ENCODE peak calls at places on chromosomes 4 and X, in six cellular contexts. I is A549, Z is IMR-90, V is GM12892, R is prostate gland, K is transverse colon. E is an unnamed sample.

GRCh38 chrX:153551135-153551534 is 33.7 kb downstream of the ATP2B3 start:
- DNase-seq in R (no peak), V (no peak), I (no peak), K (no peak), Z (peak; percentile 17), E (no peak)

GRCh38 chr4:14566518-14566917 is 435.8 kb upstream of the CPEB2 start:
- DNase-seq in R (no peak), K (no peak), I (no peak), V (no peak), Z (peak; percentile 0), E (no peak)

GRCh38 chrX:80808160-80808735 is 1.4 kb downstream of the BRWD3 start:
- DNase-seq in Z (peak; percentile 67), K (peak; percentile 84), R (peak; percentile 81), I (peak; percentile 15), V (peak; percentile 46), E (peak; percentile 43)

GRCh38 chr4:62740296-62740695 is 1540.2 kb downstream of the ADGRL3 start:
- DNase-seq in Z (no peak), K (no peak), R (no peak), V (no peak), I (no peak), E (no peak)

GRCh38 chrX:53251307-53251706 is 26.3 kb upstream of the KDM5C start:
- DNase-seq in K (no peak), Z (peak; percentile 55), V (no peak), R (no peak), I (no peak), E (no peak)

GRCh38 chr4:184288451-184289178 is 70.9 kb upstream of the ENPP6 start:
- DNase-seq in I (no peak), R (peak; percentile 6), V (no peak), Z (no peak), K (peak; percentile 48), E (no peak)

GRCh38 chr4:89152972-89153371 is 41.6 kb downstream of the TIGD2 start:
- DNase-seq in Z (no peak), K (no peak), I (no peak), V (no peak), R (no peak), E (peak; percentile 9)

GRCh38 chr4:125368161-125368560 is 53.4 kb downstream of the FAT4 start:
- DNase-seq in R (no peak), K (no peak), Z (peak; percentile 70), I (no peak), V (no peak), E (no peak)

GRCh38 chrX:13123247-13123856 is 78.9 kb upstream of the FAM9C start:
- DNase-seq in I (no peak), K (no peak), Z (no peak), R (no peak), V (no peak), E (no peak)

GRCh38 chrX:13121020-13121419 is 76.6 kb upstream of the FAM9C start:
- DNase-seq in Z (no peak), I (no peak), K (no peak), R (no peak), V (no peak), E (no peak)

GRCh38 chrX:13123857-13124345 is 79.5 kb upstream of the FAM9C start:
- DNase-seq in Z (peak; percentile 85), R (no peak), I (no peak), V (no peak), K (no peak), E (no peak)

GRCh38 chrX:13119386-13119785 is 75.0 kb upstream of the FAM9C start:
- DNase-seq in R (no peak), V (no peak), I (no peak), K (no peak), Z (peak; percentile 56), E (no peak)

DNA sequence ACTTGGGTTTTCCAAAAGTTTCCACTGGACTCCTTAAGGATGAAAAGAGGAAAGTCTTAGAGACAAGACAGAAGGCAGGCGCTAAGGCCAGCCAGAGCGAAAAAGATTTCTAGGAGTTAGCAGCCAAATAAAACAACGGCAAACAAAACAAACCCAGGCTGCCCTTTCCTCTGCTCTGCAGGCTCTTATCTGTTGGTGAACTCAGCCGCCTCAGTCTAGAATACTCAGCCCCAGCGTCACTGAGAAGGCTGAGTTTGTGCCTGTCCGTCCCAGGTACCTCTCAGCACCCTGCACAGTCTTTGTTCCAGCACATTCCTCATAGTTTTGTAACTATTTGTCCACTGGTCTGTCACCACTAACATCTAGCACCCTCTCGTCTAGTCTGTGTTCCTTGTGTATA is 75.6 kb upstream of the FAM9C start:
- DNase-seq in V (no peak), Z (peak; percentile 53), I (no peak), R (peak; percentile 6), K (peak; percentile 30), E (no peak)
- TF ChIP-seq POLR2A in V (no peak), Z (no peak), I (no peak), R (no peak), K (no peak), E (no peak)

DNA sequence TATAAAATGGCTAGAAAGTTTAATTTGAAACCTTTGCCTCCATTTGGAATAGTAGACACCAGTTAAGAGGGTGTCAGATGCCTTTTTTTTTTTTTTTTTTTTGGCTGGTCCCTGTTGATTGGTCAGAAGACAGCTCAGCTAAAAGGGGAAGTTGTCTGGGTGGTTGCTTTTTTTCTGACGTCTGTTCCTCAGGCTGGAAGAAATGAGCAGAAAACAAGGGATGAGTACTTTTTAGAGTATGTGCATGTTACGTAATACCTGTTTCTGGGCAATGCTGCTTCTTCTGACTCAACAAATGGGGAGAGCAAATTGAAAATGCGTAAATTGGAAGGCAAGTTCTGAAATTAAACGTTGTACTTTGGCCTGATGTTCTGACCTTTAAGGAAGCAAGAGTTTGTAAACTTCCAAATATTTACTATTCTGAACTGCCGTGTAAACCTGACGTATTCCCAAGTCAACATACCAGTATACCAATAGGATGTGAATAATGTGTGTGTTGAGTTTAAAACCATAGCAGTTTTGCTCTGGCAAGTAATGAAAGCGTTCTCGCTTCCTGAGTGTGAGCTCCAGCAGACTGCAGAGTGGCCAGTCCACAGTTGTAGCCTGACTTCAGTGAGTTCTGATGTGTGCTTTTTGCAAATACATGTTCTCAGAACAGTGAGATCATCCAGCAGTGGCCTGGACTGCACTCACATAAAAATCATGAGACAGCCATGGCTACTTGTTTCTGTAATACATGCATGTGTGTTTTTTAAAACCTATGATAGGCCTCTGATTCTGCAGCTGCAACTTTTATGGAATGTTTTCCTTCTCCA is 1.7 kb downstream of the SAT1 start:
- DNase-seq in Z (peak; percentile 88), R (no peak), K (no peak), I (no peak), V (no peak), E (no peak)
- TF ChIP-seq POLR2A in Z (peak; percentile 45), R (no peak), K (peak; percentile 13), I (no peak), V (no peak), E (no peak)

DNA sequence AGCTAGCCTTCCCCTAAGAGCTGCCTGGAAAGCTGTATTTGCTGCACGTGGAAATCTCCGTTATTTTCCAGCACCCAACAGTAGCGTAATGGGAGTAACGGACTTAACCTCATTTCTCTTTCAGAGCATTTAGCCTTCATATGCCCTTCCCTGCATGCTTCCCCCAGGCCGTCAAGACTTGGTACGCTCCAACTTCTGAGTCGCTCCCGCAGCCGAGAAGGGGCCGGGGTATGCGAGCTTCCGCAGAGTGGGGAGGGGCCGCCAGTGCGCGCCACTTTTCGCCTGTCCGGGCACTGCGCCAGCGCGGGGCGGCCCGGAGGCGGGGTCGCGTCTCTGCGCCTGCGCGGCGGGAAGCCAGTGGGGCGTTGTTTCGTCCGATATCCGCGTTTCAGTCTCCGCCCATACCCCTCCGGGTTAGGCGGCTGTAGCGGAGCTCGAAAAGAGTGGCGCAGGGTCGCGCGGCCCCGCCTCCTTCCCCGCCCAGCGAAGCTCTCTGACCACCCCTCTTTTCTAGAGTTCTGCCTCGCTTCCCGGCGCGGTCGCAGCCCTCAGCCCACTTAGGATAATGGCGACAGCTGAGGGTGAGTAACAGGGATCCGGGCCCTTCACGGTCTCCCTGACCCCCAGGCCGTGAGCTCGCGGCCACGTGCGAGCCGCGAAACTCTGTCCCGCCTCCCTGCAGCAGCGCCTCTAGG is at the start of gene PAICS:
- DNase-seq in V (peak; percentile 66), R (peak; percentile 91), Z (peak; percentile 92), I (peak; percentile 68), K (peak; percentile 95), E (peak; percentile 53)
- TF ChIP-seq POLR2A in V (peak; percentile 80), R (peak; percentile 41), Z (peak; percentile 82), I (peak; percentile 68), K (peak; percentile 64), E (peak; percentile 70)

GRCh38 chrX:66931713-66932112 is 292.8 kb upstream of the EDA2R start:
- DNase-seq in I (no peak), V (no peak), Z (no peak), K (no peak), R (no peak), E (no peak)
- TF ChIP-seq POLR2A in I (no peak), V (no peak), Z (no peak), K (no peak), R (no peak), E (no peak)

DNA sequence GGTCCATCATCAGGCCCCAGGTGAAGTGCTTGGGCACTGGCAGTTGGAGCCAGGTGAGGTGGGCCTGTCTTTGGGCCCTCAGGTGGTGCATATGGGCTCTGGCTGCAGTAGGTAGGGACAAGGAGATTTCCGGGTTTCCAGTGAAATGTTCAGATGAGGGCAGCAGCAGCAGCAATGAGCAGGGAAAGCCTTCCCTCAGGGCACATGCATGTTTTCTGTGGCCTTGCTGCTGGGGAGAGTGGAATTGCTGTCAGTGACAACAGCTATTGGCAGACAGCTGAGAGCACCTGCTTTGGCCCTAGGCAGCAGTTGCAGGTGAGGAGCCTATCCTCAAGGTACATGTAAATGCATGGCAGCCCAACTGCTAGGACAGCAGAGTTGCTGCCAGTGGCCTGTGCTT is 58.9 kb upstream of the QRFPR start:
- DNase-seq in Z (no peak), I (no peak), R (no peak), K (no peak), V (no peak), E (no peak)
- TF ChIP-seq POLR2A in Z (no peak), I (no peak), R (no peak), K (no peak), V (no peak), E (no peak)

DNA sequence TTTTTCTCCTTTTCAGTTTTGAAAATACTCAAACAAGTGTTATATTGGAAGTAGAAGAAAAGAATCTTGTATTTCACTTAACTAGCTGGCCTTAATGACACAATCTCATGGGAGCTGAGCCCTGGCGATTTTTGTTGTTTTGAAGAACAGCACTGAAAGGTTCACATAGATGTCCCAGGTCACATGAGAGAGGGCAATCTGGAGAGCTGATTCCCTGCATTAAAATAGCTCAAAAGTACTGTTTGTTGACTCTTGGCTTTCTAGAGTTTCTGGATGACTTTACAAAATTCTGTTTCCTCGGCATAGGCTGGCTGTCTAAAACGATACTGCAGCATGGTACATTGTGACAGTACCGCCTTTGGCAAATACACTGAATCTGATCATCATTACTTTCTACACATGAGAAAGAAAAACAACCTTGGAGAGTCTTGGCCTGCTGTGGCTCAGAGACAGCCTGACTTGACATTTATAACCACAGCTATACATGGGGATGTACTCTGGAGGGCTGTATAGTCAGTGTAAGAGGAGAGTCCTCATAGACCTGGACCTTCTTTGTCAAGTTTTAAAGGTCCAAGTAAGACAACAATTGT is 119.8 kb upstream of the PDLIM3 start:
- DNase-seq in I (no peak), K (no peak), Z (no peak), R (no peak), V (no peak), E (no peak)
- TF ChIP-seq POLR2A in I (no peak), K (no peak), Z (no peak), R (no peak), V (no peak), E (no peak)

GRCh38 chrX:48913605-48914366 is 2.3 kb upstream of the SLC35A2 start:
- DNase-seq in Z (no peak), R (no peak), I (no peak), V (no peak), K (no peak), E (no peak)
- TF ChIP-seq POLR2A in Z (no peak), R (no peak), I (no peak), V (no peak), K (no peak), E (no peak)

GRCh38 chrX:48697182-48697727 is 721 bp downstream of the SUV39H1 start:
- DNase-seq in I (peak; percentile 46), K (no peak), Z (no peak), R (no peak), V (no peak), E (peak; percentile 38)
- TF ChIP-seq POLR2A in I (no peak), K (no peak), Z (no peak), R (no peak), V (no peak), E (no peak)